ENCODE peak calls at places on chromosomes 16 and 17, in seven cellular contexts. Z is mesendoderm, E is H9, B is neuronal stem cell, V is IMR-90, S is trophoblast cell, O is H1. G is an unnamed sample. For H3K4me1, the result is how much of the 10 kb centered on the place peaks cover.

GRCh38 chr16:75310541-75310940 is 59.1 kb upstream of the BCAR1 start:
- DNase-seq in Z (no peak), O (no peak), B (no peak), S (no peak), E (no peak), V (no peak), G (no peak)

GRCh38 chr16:83762141-83763024 is 45.4 kb upstream of the HSBP1 start:
- DNase-seq in Z (no peak), E (no peak), S (no peak), O (no peak), B (no peak), V (no peak), G (no peak)

GRCh38 chr16:75288596-75289120 is 37.2 kb upstream of the BCAR1 start:
- DNase-seq in E (no peak), B (no peak), O (no peak), V (no peak), S (no peak), Z (no peak), G (no peak)

GRCh38 chr17:10114931-10115535 is 83.4 kb downstream of the GAS7 start:
- DNase-seq in E (no peak), V (peak), O (no peak), Z (peak), S (peak), B (no peak), G (peak)

GRCh38 chr16:57316390-57317017 is 32.0 kb upstream of the PLLP start:
- DNase-seq in B (no peak), O (peak), Z (peak), E (no peak), V (peak), S (no peak), G (peak)

GRCh38 chr17:2378905-2379304 is 22.0 kb downstream of the MNT start:
- DNase-seq in V (no peak), O (no peak), Z (no peak), B (no peak), S (no peak), E (no peak), G (no peak)

GRCh38 chr16:89133457-89134127 is 38.0 kb upstream of the CDH15 start:
- DNase-seq in Z (no peak), B (no peak), V (no peak), O (no peak), E (no peak), S (no peak), G (no peak)

GRCh38 chr17:58006563-58006923 is 503 bp downstream of the SRSF1 start:
- DNase-seq in V (peak), Z (peak), S (peak), E (peak), B (no peak), O (peak), G (peak)

GRCh38 chr17:60993497-60993896 is 315.8 kb downstream of the BCAS3 start:
- DNase-seq in O (no peak), V (no peak), B (no peak), Z (no peak), E (no peak), S (no peak), G (no peak)

GRCh38 chr16:81755915-81756644 is 23.0 kb upstream of the PLCG2 start:
- DNase-seq in E (no peak), O (no peak), B (no peak), Z (no peak), V (no peak), S (no peak), G (no peak)

GRCh38 chr17:32141690-32142037 is 638 bp upstream of the RHOT1 start:
- DNase-seq in E (no peak), O (no peak), B (no peak), V (no peak), S (no peak), Z (no peak), G (no peak)

GRCh38 chr17:44119798-44120197 is 3.6 kb downstream of the HDAC5 start:
- DNase-seq in S (no peak), E (no peak), V (no peak), Z (no peak), B (no peak), O (no peak), G (no peak)

GRCh38 chr17:44119062-44119461 is 4.4 kb downstream of the HDAC5 start:
- DNase-seq in E (no peak), V (no peak), B (no peak), O (no peak), Z (no peak), S (no peak), G (no peak)

GRCh38 chr17:44115585-44116415 is 7.6 kb downstream of the HDAC5 start:
- DNase-seq in V (peak), O (peak), E (no peak), S (no peak), Z (peak), B (no peak), G (peak)

GRCh38 chr17:44118427-44119050 is 4.9 kb downstream of the HDAC5 start:
- DNase-seq in B (no peak), S (no peak), O (no peak), V (no peak), E (no peak), Z (peak), G (no peak)

GRCh38 chr17:44117351-44117750 is 6.1 kb downstream of the HDAC5 start:
- DNase-seq in S (no peak), Z (no peak), O (no peak), B (no peak), E (no peak), V (no peak), G (no peak)
- H3K4me1 ChIP-seq in S (under half), Z (under half), O (under half), B (under half), E (under half), V (under half), G (under half)

GRCh38 chr17:7330099-7331015 is 1.2 kb upstream of the NEURL4 start:
- DNase-seq in V (peak), B (peak), Z (peak), E (peak), S (peak), O (peak), G (peak)

GRCh38 chr17:7328840-7329359 is at the start of gene NEURL4:
- DNase-seq in O (no peak), V (no peak), Z (peak), S (no peak), E (no peak), B (no peak), G (peak)

GRCh38 chr17:7327501-7327900 is 1.6 kb downstream of the NEURL4 start:
- DNase-seq in B (no peak), E (no peak), O (no peak), Z (no peak), V (no peak), S (no peak), G (no peak)

GRCh38 chr17:7328009-7328408 is 1.1 kb downstream of the NEURL4 start:
- DNase-seq in S (no peak), Z (no peak), E (no peak), V (no peak), B (no peak), O (no peak), G (no peak)

DNA sequence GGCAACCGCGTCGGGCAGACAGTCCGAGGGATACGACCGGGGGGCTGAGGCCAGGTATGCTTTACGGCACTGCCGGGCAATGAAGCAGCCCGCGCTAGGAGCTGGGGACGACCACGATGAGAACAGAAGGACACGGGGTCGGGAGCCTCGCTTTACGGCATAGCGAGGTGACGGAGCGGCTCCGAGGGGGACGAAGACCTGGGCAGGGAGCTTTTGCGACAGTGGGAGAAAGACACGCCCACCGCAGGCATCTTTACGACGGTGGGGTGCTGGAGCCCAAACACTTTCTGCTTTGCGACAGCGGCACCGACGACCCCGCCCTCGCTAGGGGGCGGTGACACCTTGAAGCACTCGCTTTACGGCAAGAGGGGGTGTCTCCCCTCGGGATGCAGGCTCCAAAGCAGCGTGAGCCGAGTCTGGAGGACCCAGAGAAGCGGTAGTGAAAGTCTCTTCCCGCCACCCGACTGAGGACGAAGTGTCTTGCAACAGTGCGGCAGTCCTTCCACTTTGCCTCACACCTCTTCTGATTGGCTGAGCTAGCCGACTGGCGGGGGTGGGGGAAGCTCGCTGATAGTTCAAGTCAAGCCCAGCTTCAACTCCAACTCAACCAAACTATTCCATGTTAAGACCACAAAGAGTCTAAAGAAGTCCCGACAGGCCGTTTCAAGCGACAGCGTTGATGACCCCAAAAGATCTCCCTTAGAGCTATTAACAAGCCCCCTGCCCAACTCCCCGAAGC is 394 bp upstream of the NEURL4 start:
- DNase-seq in V (peak), S (peak), B (peak), O (peak), E (peak), Z (peak), G (peak)
- H2AK5ac ChIP-seq in V (peak), S (no peak), B (no peak), O (no peak), E (no peak), Z (no peak), G (no peak)

DNA sequence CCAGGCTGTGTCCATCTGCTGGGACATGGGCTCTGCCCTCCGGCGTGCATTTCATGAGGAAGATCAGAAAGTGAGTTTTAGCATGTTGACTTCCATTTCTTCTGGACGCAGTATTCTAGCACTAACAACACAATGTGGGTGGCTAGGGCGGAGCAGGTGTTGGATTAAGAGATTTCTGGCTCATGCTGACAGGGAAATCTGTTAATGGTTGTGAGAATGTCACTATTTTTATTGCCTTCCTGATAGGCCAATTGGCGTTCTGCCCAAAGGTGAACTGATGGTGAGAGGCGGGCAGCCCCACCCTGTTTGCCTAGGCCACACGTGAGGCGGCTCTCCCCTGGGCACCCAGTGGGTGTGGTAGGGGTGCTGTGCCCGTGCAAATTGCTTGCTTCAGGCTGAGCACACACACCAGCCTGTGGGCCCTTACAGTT is 30.8 kb downstream of the PGS1 start:
- DNase-seq in Z (no peak), B (no peak), O (no peak), V (no peak), E (no peak), S (no peak), G (no peak)
- H3K4me1 ChIP-seq in Z (under half), B (under half), O (under half), V (under half), E (under half), S (under half), G (half or more)

DNA sequence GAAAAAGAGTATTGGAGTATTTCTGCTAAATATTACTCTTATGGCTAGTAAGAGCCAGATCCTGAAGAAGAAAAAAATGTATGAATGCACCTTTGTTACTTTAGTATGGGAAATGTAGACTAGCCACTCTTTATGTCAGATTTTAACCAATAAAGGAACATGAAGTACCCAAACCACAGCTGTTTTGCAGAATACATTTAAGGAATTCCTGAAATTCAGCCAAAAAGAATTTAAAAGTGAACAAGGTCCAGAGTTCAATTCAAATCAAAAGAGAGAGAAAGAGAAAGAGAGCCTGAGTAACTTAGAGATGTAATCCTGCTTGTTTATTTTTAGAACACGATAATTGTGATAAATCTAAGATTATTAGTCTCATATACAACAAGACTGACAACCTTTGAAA is 1.2 kb downstream of the KCNJ16 start:
- DNase-seq in O (no peak), E (no peak), V (peak), S (no peak), Z (no peak), B (no peak), G (no peak)
- H2AK5ac ChIP-seq in O (no peak), E (no peak), V (no peak), S (no peak), Z (no peak), B (no peak), G (no peak)

DNA sequence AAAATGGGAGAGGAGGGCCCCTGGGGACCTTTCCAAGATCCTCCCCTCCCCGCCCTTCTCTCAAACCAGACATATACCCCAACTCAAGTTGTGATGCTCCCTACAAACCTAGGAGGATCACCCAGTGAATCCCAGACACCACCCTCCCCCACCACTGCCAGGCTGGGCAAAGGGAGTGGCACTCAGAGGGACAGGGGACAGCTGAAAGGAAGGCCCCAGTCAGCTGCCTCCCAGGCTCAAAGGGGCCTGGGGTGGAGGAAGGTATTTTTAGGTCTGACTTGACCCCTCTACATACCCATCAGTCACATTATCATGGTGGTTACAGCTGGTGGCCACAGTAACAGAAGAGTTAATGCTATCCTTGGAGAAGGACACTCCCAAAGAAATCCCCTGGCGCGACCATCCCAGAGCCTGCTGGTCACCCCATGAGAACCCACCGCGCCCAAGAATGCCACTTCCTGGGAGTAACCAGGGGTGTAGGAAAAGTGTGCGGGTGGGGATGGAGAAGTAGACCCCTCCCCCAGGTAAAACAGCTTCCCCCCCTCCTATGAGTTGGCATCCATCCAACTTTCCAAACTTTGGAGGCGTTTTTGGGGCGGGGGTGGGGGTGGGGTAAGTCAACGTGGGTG is 1.2 kb downstream of the CACNB1 start:
- DNase-seq in V (no peak), O (no peak), B (no peak), S (no peak), Z (no peak), E (peak), G (no peak)
- H3K4me1 ChIP-seq in V (under half), O (under half), B (under half), S (under half), Z (under half), E (under half), G (under half)

GRCh38 chr17:63700528-63701441 is 860 bp upstream of the LIMD2 start:
- DNase-seq in Z (peak), V (peak), S (no peak), E (peak), B (peak), O (peak), G (peak)
- H2AK5ac ChIP-seq in Z (peak), V (no peak), S (peak), E (no peak), B (peak), O (peak), G (peak)

DNA sequence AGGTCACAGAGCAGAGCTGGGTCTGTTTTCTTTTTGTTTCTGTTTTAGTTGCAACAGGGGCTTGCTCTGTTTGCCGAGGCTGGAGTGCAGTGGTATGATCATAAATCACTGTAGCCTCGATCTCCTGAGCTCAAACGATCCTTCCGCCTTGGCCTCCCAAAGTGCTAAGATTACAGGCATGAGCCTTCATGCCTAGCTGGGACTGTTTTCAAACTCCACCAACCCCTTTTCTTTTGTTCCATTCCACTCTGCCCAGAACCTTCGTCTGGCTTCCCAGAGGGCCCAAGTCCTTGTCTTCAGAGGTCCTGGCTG is 22.3 kb downstream of the RAI1 start:
- DNase-seq in S (no peak), E (no peak), Z (no peak), B (no peak), V (no peak), O (no peak), G (peak)
- H3K4me1 ChIP-seq in S (under half), E (under half), Z (under half), B (under half), V (half or more), O (under half), G (half or more)